ENCODE peak calls at places on chromosomes 3 and 15, in four cellular contexts. L is CD4-positive, CD25-positive, alpha-beta regulatory T cell; R is iris pigment epithelial cell; X is NCI-H1105. D is an unnamed sample.

GRCh38 chr15:61075741-61076140 is 153.4 kb downstream of the RORA start:
- DNase-seq in L (no peak), R (no peak), X (no peak), D (no peak)

GRCh38 chr3:111763101-111763500 is 96.0 kb upstream of the PHLDB2 start:
- DNase-seq in L (no peak), R (peak), X (no peak), D (no peak)

GRCh38 chr15:101048191-101049011 is 129.2 kb downstream of the LRRK1 start:
- DNase-seq in L (no peak), X (no peak), R (no peak), D (no peak)

GRCh38 chr3:78762121-78762520 is 1005.7 kb downstream of the ROBO1 start:
- DNase-seq in X (no peak), R (no peak), L (no peak), D (no peak)

GRCh38 chr3:128412180-128413002 is 54.3 kb downstream of the DNAJB8 start:
- DNase-seq in L (no peak), X (no peak), R (no peak), D (no peak)

GRCh38 chr3:133599280-133599679 is 25.8 kb downstream of the CDV3 start:
- DNase-seq in X (no peak), R (no peak), L (no peak), D (no peak)

GRCh38 chr3:18425641-18426403 is 683 bp upstream of the SATB1 start:
- DNase-seq in R (no peak), L (peak), X (peak), D (peak)

GRCh38 chr3:191236635-191237034 is 37.6 kb downstream of the OSTN start:
- DNase-seq in X (no peak), R (peak), L (no peak), D (no peak)

GRCh38 chr3:167228135-167228534 is 152.0 kb downstream of the ZBBX start:
- DNase-seq in R (peak), L (no peak), X (no peak), D (no peak)

GRCh38 chr3:58534592-58535494 is 2.1 kb downstream of the ACOX2 start:
- DNase-seq in X (no peak), L (no peak), R (no peak), D (no peak)

GRCh38 chr15:71397377-71397776 is 282.1 kb downstream of the THSD4 start:
- DNase-seq in X (no peak), L (no peak), R (peak), D (no peak)

GRCh38 chr15:63133786-63134185 is 12.1 kb downstream of the LACTB start:
- DNase-seq in R (peak), L (no peak), X (no peak), D (no peak)

GRCh38 chr3:151918253-151919029 is 45.0 kb downstream of the SUCNR1 start:
- DNase-seq in X (peak), L (peak), R (peak), D (peak)

GRCh38 chr15:64146885-64147681 is 4.4 kb upstream of the SNX22 start:
- DNase-seq in X (no peak), L (no peak), R (peak), D (no peak)

GRCh38 chr3:70526966-70527515 is 214.6 kb upstream of the MDFIC2 start:
- DNase-seq in R (no peak), L (no peak), X (no peak), D (no peak)